ENCODE peak calls at places on chromosomes 4 and X, in nine cellular contexts. T, X, V, M, W, J, C, D and L are unnamed samples.

GRCh38 chr4:1285790-1286553 is 3.7 kb upstream of the MAEA start:
- DNase-seq in V (no peak), X (no peak), C (no peak), T (peak), J (no peak), M (peak), W (no peak), D (no peak), L (peak)

GRCh38 chr4:107349732-107350131 is 313.6 kb upstream of the DKK2 start:
- DNase-seq in T (no peak), V (no peak), J (no peak), W (no peak), C (no peak), D (no peak), X (no peak), M (no peak), L (no peak)

GRCh38 chr4:132642196-132642817 is 506.8 kb upstream of the PCDH10 start:
- DNase-seq in M (peak), J (peak), X (no peak), V (peak), W (peak), T (peak), C (no peak), D (no peak), L (peak)

GRCh38 chr4:17091104-17091503 is 192.7 kb upstream of the LDB2 start:
- DNase-seq in T (peak), D (no peak), X (no peak), M (no peak), V (no peak), C (no peak), W (no peak), J (no peak), L (no peak)

GRCh38 chrX:97389761-97390192 is 506.1 kb downstream of the RPA4 start:
- DNase-seq in T (no peak), X (no peak), M (peak), J (no peak), V (no peak), D (no peak), C (no peak), W (no peak), L (no peak)

GRCh38 chrX:127888767-127889166 is 163.4 kb downstream of the ACTRT1 start:
- DNase-seq in V (no peak), W (no peak), J (no peak), M (no peak), D (no peak), C (no peak), T (no peak), X (no peak), L (no peak)

GRCh38 chr4:153211986-153212720 is 7.9 kb downstream of the TRIM2 start:
- DNase-seq in D (no peak), C (no peak), J (no peak), X (no peak), M (no peak), V (no peak), W (no peak), T (no peak), L (peak)

GRCh38 chr4:3851211-3851610 is 85.0 kb downstream of the ADRA2C start:
- DNase-seq in C (no peak), X (no peak), V (no peak), T (no peak), M (no peak), J (no peak), D (no peak), W (no peak), L (no peak)

GRCh38 chr4:53023640-53024299 is 161.7 kb downstream of the RASL11B start:
- DNase-seq in M (no peak), W (no peak), J (no peak), D (no peak), X (no peak), T (peak), V (no peak), C (no peak), L (no peak)

GRCh38 chr4:1376391-1376840 is 29.4 kb downstream of the UVSSA start:
- DNase-seq in X (peak), V (no peak), D (peak), J (no peak), C (no peak), W (no peak), M (no peak), T (no peak), L (no peak)

GRCh38 chrX:134672101-134672500 is 13.8 kb upstream of the PLAC1 start:
- DNase-seq in T (no peak), W (no peak), J (no peak), M (no peak), C (no peak), D (no peak), X (no peak), V (no peak), L (no peak)

GRCh38 chr4:174198396-174199179 is 84.9 kb downstream of the FBXO8 start:
- DNase-seq in X (no peak), W (no peak), D (no peak), C (no peak), M (peak), T (no peak), J (peak), V (no peak), L (no peak)

GRCh38 chrX:103631145-103631544 is 2.4 kb downstream of the TCEAL1 start:
- DNase-seq in X (no peak), C (no peak), V (no peak), J (no peak), M (no peak), W (no peak), D (no peak), T (no peak), L (no peak)

GRCh38 chr4:61995717-61996337 is 795.7 kb downstream of the ADGRL3 start:
- DNase-seq in C (no peak), V (no peak), T (no peak), X (no peak), M (no peak), J (no peak), D (no peak), W (no peak), L (no peak)

GRCh38 chr4:90798948-90799347 is 671.8 kb downstream of the CCSER1 start:
- DNase-seq in C (no peak), W (no peak), V (no peak), J (no peak), D (no peak), X (no peak), M (no peak), T (no peak), L (no peak)

GRCh38 chr4:103482471-103482870 is 237.3 kb downstream of the TACR3 start:
- DNase-seq in X (no peak), D (no peak), C (no peak), W (no peak), V (no peak), J (no peak), T (no peak), M (no peak), L (no peak)

GRCh38 chr4:11079171-11079570 is 349.5 kb downstream of the HS3ST1 start:
- DNase-seq in D (no peak), X (no peak), V (no peak), W (no peak), T (no peak), C (no peak), J (no peak), M (no peak), L (no peak)

GRCh38 chrX:17440258-17440657 is 65.3 kb downstream of the NHS start:
- DNase-seq in J (no peak), W (no peak), T (no peak), X (no peak), C (no peak), D (no peak), V (no peak), M (no peak), L (no peak)

GRCh38 chr4:6969826-6970800 is 60.5 kb downstream of the TBC1D14 start:
- DNase-seq in C (no peak), T (peak), J (no peak), X (no peak), W (no peak), M (no peak), D (no peak), V (no peak), L (no peak)

GRCh38 chr4:145011636-145012035 is 86.4 kb downstream of the ANAPC10 start:
- DNase-seq in W (no peak), T (no peak), J (no peak), D (no peak), M (no peak), C (no peak), V (no peak), X (no peak), L (no peak)

DNA sequence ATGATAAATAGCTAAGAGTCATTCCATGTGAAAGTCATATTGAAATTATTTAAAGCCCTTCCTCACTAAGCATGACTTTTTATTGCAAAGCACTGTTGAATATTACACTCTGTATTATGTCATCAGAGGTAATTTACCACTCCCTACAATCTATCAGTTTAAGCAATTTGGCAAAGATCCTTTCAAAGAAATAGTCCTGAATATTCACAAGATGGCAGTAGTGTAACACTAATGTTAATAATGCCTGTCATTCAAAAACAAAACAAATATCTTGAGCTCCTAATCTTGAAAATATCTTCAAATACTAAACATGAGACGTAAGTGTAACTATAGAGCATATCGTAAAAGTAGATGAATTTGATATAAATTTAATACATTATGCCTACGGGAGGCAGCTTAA is 208.6 kb upstream of the TECRL start:
- DNase-seq in T (no peak), W (no peak), J (no peak), M (peak), D (no peak), C (no peak), X (no peak), V (no peak), L (no peak)
- TF ChIP-seq CTCF in T (no peak), W (no peak), J (peak), M (peak), D (no peak), C (no peak), X (no peak), V (no peak), L (no peak)

DNA sequence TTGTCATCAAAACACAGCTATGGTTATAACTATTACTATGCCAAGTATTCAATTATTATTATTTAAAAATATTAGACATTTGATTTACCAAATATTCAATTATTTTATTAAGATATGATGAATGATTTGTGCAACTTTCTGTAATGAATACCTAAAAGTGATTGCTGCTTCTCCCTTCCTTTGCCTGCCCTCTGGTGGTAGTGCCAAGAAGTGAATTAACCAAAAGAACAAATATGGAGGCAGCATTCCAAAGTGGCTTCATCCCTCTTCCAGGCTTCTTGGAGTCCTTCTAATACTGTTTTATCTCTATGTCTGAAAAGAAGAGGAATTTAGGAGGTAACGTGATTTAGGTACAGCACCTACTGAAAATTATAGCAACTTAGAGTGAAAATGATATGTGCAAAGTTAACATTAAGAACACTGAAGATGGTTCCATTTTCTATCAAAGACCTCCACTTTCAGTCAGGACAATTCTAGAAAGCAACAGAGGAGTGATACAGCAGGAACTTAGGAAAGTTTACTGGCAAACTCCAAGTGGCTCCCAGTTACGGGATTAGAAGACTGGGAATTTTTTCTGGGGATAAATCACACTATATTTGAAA is 43.0 kb downstream of the ENPEP start:
- DNase-seq in W (peak), C (no peak), J (peak), D (no peak), V (peak), M (peak), X (no peak), T (peak), L (peak)
- TF ChIP-seq CTCF in W (peak), C (no peak), J (peak), D (peak), V (peak), M (peak), X (peak), T (peak), L (peak)

DNA sequence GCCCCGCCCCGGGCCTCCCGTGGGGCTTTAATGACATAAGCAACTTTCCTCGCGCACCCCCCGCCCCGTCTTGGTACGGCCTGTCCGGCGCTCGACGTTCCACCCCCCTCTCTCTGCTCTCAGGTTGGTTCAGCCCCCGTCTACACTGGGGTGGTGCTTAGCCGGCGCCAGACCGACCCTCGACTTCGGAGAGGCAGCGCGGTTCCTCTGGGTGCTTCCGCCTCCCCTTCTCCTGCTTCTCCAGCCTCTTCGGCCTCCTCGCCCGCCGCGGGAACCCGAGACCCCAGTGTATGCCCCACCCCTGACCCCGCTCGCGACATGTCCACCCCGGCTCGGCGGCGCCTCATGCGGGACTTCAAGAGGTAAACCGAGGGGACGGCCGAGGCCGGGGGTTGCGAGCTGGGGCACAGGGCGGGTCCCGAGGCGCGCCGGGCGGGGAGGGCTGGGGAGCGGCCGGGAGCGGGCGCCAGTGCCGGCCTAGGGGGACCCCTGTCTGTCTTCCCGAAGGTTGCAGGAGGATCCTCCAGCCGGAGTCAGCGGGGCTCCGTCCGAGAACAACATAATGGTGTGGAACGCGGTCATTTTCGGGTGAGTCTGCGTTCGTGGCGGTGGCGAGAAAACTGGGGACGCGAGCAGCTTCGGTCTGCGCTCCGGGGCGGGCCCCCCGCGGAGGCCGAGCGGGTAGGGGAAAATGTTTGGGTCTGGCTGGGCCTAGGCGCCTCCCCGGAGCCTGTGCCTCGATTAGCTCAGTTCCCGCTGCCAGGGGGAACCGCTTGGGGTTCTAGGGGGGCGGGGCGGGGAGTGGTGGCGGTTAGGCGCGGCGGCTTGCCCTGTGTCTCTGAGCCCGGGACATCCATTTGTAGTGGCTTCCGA is at the start of gene UBE2A:
- DNase-seq in V (peak), M (peak), T (peak), D (peak), W (peak), C (peak), X (peak), J (peak), L (peak)
- TF ChIP-seq CTCF in V (peak), M (peak), T (no peak), D (peak), W (no peak), C (no peak), X (no peak), J (peak), L (peak)

DNA sequence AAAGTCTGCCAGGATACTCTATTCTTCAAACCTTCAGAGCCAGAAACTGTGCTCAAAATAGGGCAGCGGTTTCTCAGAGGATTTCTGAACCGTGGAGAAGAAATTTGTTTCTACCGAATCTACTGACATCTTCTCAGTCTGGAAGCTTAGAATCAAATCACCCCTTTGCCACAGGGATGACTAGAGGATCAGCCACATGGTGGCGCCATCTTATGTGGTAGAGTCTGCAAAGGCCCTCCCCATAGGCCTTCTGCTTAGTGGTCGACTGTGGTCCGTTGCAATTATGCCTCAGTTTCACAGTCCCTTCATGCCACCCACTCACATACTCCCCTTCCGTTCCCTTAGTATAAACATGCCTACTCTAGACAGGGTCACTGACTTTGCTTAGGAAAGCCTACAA is 680.7 kb upstream of the SPANXN1 start:
- DNase-seq in D (no peak), T (no peak), W (peak), X (no peak), V (no peak), C (no peak), M (no peak), J (no peak), L (no peak)
- TF ChIP-seq CTCF in D (no peak), T (no peak), W (no peak), X (no peak), V (no peak), C (no peak), M (no peak), J (peak), L (no peak)

GRCh38 chr4:116180056-116180690 is 905.2 kb downstream of the TRAM1L1 start:
- DNase-seq in T (peak), V (no peak), D (no peak), C (no peak), W (no peak), J (peak), X (no peak), M (peak), L (no peak)
- TF ChIP-seq CTCF in T (peak), V (peak), D (peak), C (no peak), W (peak), J (peak), X (no peak), M (peak), L (no peak)

GRCh38 chr4:47463235-47463956 is at the start of gene COMMD8:
- DNase-seq in D (peak), T (peak), W (peak), J (peak), V (peak), X (peak), C (peak), M (peak), L (peak)
- TF ChIP-seq CTCF in D (peak), T (no peak), W (peak), J (peak), V (peak), X (no peak), C (no peak), M (no peak), L (peak)